ENCODE peak calls at places on chromosomes 3 and 15, in six cellular contexts. L is psoas muscle, Q is neural progenitor cell, N is sigmoid colon, W is IMR-90, V is thoracic aorta. Z is an unnamed sample.

GRCh38 chr3:188294823-188295487 is 141.0 kb downstream of the LPP start:
- DNase-seq in V (no peak), N (no peak), Q (no peak), L (no peak), W (peak; percentile 96), Z (no peak)

GRCh38 chr3:79297242-79297641 is 470.6 kb downstream of the ROBO1 start:
- DNase-seq in Q (no peak), V (no peak), N (no peak), L (no peak), W (peak; percentile 97), Z (no peak)

GRCh38 chr3:53891500-53892334 is at the start of gene SELENOK:
- DNase-seq in V (peak; percentile 98), Q (peak; percentile 99), W (peak; percentile 99), L (peak; percentile 99), N (peak; percentile 100), Z (peak; percentile 100)

GRCh38 chr3:87288486-87288885 is 12.1 kb upstream of the POU1F1 start:
- DNase-seq in V (no peak), W (no peak), N (no peak), Q (no peak), L (no peak), Z (no peak)

GRCh38 chr15:36557364-36557763 is 22.1 kb upstream of the CDIN1 start:
- DNase-seq in V (no peak), N (no peak), Q (no peak), W (no peak), L (no peak), Z (no peak)

GRCh38 chr3:156455839-156456238 is 99.1 kb downstream of the SSR3 start:
- DNase-seq in V (no peak), N (no peak), L (no peak), W (no peak), Q (peak; percentile 53), Z (no peak)

GRCh38 chr3:145903472-145904013 is 257.4 kb downstream of the PLOD2 start:
- DNase-seq in V (no peak), L (no peak), W (no peak), N (no peak), Q (no peak), Z (no peak)

GRCh38 chr15:28060005-28060404 is 39.1 kb downstream of the OCA2 start:
- DNase-seq in W (no peak), N (no peak), L (no peak), Q (no peak), V (no peak), Z (no peak)

GRCh38 chr15:53549697-53550315 is 209.7 kb downstream of the WDR72 start:
- DNase-seq in N (no peak), V (no peak), L (no peak), Q (no peak), W (no peak), Z (no peak)

DNA sequence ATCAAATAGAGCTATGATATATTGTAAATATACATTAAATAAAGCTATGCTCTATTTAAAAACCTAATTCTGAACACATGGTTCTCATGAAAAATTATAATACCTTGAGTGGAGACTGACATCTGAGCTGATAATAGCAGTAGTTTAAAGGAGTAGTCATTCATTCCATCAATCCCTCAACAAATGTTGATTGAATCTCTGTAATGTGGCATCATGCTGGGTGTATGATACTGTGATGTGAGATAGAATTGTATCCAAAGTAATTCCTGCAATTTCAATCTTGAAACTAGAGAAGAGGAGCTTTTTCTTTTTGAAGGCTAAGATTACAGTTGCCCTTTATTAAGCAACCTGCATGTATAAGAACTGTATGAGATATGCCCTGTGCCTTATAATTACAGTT is 63.1 kb downstream of the ADAMTSL3 start:
- DNase-seq in Q (no peak), N (no peak), W (no peak), L (no peak), V (no peak), Z (no peak)
- H3K4me1 ChIP-seq in Q (peaks cover 6% of the 10 kb centered on the region), N (peaks cover 29% of the 10 kb centered on the region), W (no peaks in the 10 kb centered on the region), L (no peaks in the 10 kb centered on the region), V (peaks cover 15% of the 10 kb centered on the region), Z (no peaks in the 10 kb centered on the region)

DNA sequence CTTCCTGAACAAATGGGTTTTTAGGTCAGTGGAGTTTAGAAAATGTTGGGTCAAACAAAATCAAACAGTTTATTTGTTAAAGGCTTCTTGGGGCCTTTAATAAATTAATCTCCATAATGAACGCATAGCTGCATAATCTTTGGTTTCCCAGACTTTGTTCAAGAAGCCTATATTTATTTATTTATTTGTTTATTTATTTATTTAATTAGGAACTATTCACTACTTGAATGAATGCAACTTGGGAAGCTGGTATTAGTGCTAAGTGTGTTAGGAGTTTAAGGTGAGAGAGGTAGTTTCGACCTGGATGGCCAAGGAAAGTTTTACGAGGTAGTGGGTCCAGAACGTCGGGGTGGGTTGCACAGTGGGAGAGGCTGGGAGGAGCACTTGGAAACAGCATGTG is 281.9 kb upstream of the C2CD4B start:
- DNase-seq in Q (no peak), N (no peak), L (no peak), W (no peak), V (no peak), Z (no peak)
- H3K4me1 ChIP-seq in Q (peaks cover 9% of the 10 kb centered on the region), N (peaks cover 4% of the 10 kb centered on the region), L (peaks cover 21% of the 10 kb centered on the region), W (peaks cover 15% of the 10 kb centered on the region), V (peaks cover 5% of the 10 kb centered on the region), Z (no peaks in the 10 kb centered on the region)

DNA sequence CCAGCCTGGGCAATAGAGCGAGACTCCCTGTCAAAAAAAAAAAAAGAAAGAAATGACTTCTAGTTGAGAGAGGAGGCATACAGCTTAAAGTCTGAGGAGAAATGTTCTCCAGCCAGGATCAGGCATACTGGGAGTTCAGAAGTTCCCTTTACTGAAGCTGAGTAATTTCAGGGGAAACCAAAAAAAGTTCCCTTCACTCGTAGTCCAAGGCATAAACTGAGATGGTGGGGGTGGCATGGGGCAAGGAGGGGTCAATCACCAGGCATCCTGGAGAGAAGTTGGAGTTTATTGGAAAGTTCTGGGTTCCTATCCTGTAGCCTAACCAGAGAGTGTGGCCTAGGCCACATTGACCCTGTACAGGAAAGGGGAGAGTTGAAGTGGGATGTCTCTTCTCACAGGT is 5.9 kb downstream of the GPX1 start:
- DNase-seq in V (no peak), Q (no peak), W (no peak), L (no peak), N (no peak), Z (no peak)
- H3K4me1 ChIP-seq in V (peaks cover 3% of the 10 kb centered on the region), Q (peaks cover 4% of the 10 kb centered on the region), W (peaks cover 19% of the 10 kb centered on the region), L (peaks cover 7% of the 10 kb centered on the region), N (peaks cover 20% of the 10 kb centered on the region), Z (peaks cover 59% of the 10 kb centered on the region)

GRCh38 chr3:123522666-123523412 is 62.0 kb downstream of the HACD2 start:
- DNase-seq in N (peak; percentile 72), L (peak; percentile 58), V (no peak), W (no peak), Q (no peak), Z (no peak)

GRCh38 chr3:123521179-123521969 is 63.5 kb downstream of the HACD2 start:
- DNase-seq in L (no peak), V (no peak), N (no peak), Q (no peak), W (peak; percentile 54), Z (no peak)

GRCh38 chr3:123524987-123525386 is 59.9 kb downstream of the HACD2 start:
- DNase-seq in L (no peak), W (no peak), V (no peak), Q (peak; percentile 38), N (no peak), Z (no peak)

GRCh38 chr3:123518892-123519485 is 65.9 kb downstream of the HACD2 start:
- DNase-seq in W (peak; percentile 21), N (no peak), L (no peak), Q (no peak), V (no peak), Z (no peak)

GRCh38 chr3:123520656-123521055 is 64.2 kb downstream of the HACD2 start:
- DNase-seq in V (no peak), W (peak; percentile 19), L (no peak), N (no peak), Q (no peak), Z (no peak)
- H3K4me1 ChIP-seq in V (peaks cover 39% of the 10 kb centered on the region), W (no peaks in the 10 kb centered on the region), L (no peaks in the 10 kb centered on the region), N (peaks cover 16% of the 10 kb centered on the region), Q (peaks cover 17% of the 10 kb centered on the region), Z (peaks cover 13% of the 10 kb centered on the region)

DNA sequence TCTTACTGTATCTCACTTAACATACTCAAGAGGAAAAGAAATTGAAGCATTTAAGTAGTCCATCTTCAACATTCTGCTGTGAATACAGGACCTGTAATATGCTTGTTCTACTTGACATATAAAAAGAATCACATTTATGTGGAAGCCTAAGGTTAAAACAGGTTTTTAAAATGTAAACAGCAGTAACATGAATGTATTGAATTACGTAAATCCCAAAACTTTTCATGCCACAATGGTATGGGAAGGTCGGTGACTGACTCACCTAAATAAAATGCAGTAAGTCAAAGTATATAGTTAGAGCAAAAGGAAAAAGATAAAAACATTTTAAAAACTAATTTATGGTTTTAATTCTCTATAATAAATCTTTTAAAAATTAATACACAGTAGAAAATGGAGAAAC is 115.7 kb upstream of the TJP1 start:
- DNase-seq in W (peak; percentile 91), V (no peak), Q (no peak), L (no peak), N (no peak), Z (no peak)
- H3K4me1 ChIP-seq in W (peaks cover 16% of the 10 kb centered on the region), V (no peaks in the 10 kb centered on the region), Q (no peaks in the 10 kb centered on the region), L (no peaks in the 10 kb centered on the region), N (no peaks in the 10 kb centered on the region), Z (peaks cover 5% of the 10 kb centered on the region)

GRCh38 chr15:42137461-42138261 is 18.8 kb downstream of the PLA2G4F start:
- DNase-seq in W (peak; percentile 50), V (no peak), L (no peak), Q (peak; percentile 79), N (peak; percentile 28), Z (no peak)

GRCh38 chr15:42139596-42139995 is 16.8 kb downstream of the PLA2G4F start:
- DNase-seq in V (no peak), L (no peak), N (peak; percentile 46), Q (no peak), W (no peak), Z (no peak)

GRCh38 chr15:42138411-42138810 is 18.0 kb downstream of the PLA2G4F start:
- DNase-seq in N (peak; percentile 9), Q (no peak), V (no peak), L (no peak), W (no peak), Z (no peak)

GRCh38 chr15:42140383-42141070 is 15.9 kb downstream of the PLA2G4F start:
- DNase-seq in W (no peak), L (no peak), Q (no peak), N (peak; percentile 36), V (no peak), Z (no peak)

DNA sequence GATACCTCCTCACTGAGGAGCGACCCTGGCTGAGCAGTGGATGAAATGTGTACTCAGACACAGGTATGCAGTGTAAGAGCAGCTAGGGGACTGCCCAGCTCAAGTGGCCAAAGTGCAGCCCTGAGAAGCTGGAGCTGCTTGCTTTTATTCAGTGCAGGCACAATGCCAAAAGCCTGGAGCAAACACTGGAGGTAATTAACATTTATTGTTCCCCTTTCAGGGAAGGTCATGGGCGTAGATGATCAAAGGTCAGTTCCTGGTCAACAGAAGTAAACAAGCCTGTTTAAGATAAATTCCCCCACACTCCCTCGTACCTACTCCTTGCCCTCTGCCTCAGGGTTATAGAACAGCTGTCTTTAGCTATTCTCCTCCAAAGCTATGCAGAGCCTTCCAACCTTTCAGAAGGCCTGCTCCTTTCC is 17.5 kb downstream of the PLA2G4F start:
- DNase-seq in V (no peak), W (no peak), N (peak; percentile 30), L (no peak), Q (no peak), Z (no peak)
- H3K4me1 ChIP-seq in V (no peaks in the 10 kb centered on the region), W (no peaks in the 10 kb centered on the region), N (no peaks in the 10 kb centered on the region), L (no peaks in the 10 kb centered on the region), Q (no peaks in the 10 kb centered on the region), Z (no peaks in the 10 kb centered on the region)

Z was measured in right lobe of liver.